ENCODE peak calls at places on chromosomes 11 and 22, in eight cellular contexts. M is HTR-8/SVneo; C is OCI-M1; B is lung; U is Jurkat, Clone E6-1; Q is activated CD4-positive, alpha-beta T cell treated with anti-CD3 and anti-CD28 coated beads, Interleukin-2, amount 50 U/mL, for 48 hours; S is uterus; Z is body of pancreas. L is an unnamed sample.

GRCh38 chr11:46271875-46272815 is 5.3 kb upstream of the CREB3L1 start:
- DNase-seq in Q (no peak), M (no peak), C (no peak), B (no peak), Z (no peak), U (no peak), S (no peak), L (no peak)

GRCh38 chr22:28791841-28792490 is 8.4 kb downstream of the XBP1 start:
- DNase-seq in M (no peak), S (no peak), Z (no peak), U (peak; percentile 80), C (peak; percentile 21), Q (no peak), B (no peak), L (no peak)

GRCh38 chr11:44680982-44681597 is 45.7 kb upstream of the TSPAN18 start:
- DNase-seq in M (peak; percentile 29), C (peak; percentile 6), U (peak; percentile 54), Q (peak; percentile 60), B (no peak), S (no peak), Z (no peak), L (no peak)

GRCh38 chr11:86091566-86091965 is 22.7 kb upstream of the PICALM start:
- DNase-seq in M (no peak), U (no peak), Z (no peak), B (no peak), S (no peak), C (no peak), Q (no peak), L (no peak)

GRCh38 chr11:76579047-76579751 is 91.3 kb downstream of the LRRC32 start:
- DNase-seq in U (no peak), Z (no peak), C (no peak), B (no peak), M (no peak), Q (no peak), S (peak; percentile 63), L (no peak)

GRCh38 chr22:36569999-36570398 is 41.0 kb upstream of the EIF3D start:
- DNase-seq in B (no peak), C (no peak), S (no peak), U (no peak), Q (no peak), M (no peak), Z (no peak), L (no peak)

GRCh38 chr22:31893460-31893859 is 50.9 kb upstream of the YWHAH start:
- DNase-seq in S (no peak), Q (no peak), U (no peak), M (no peak), C (no peak), Z (no peak), B (no peak), L (no peak)

GRCh38 chr22:23478175-23478574 is 101.9 kb downstream of the IGLL1 start:
- DNase-seq in M (no peak), C (peak; percentile 71), Q (no peak), U (peak; percentile 69), B (no peak), S (no peak), Z (no peak), L (no peak)

GRCh38 chr11:119027561-119028345 is 2.9 kb downstream of the SLC37A4 start:
- DNase-seq in M (no peak), C (no peak), Z (peak; percentile 12), B (no peak), Q (no peak), S (no peak), U (no peak), L (no peak)

GRCh38 chr11:76773921-76774361 is 9.2 kb upstream of the TSKU start:
- DNase-seq in C (no peak), B (no peak), S (peak; percentile 79), M (no peak), Z (peak; percentile 59), Q (no peak), U (no peak), L (no peak)

GRCh38 chr11:103326070-103326794 is 217.0 kb downstream of the DYNC2H1 start:
- DNase-seq in C (peak; percentile 76), S (no peak), Z (peak; percentile 26), M (peak; percentile 78), B (peak; percentile 42), Q (peak; percentile 8), U (peak; percentile 69), L (peak; percentile 9)

GRCh38 chr11:70883973-70884688 is 368.2 kb downstream of the SHANK2 start:
- DNase-seq in U (no peak), Q (no peak), M (no peak), S (no peak), B (no peak), Z (no peak), C (no peak), L (no peak)

GRCh38 chr11:64234840-64235379 is 526 bp downstream of the VEGFB start:
- DNase-seq in M (peak; percentile 33), Q (peak; percentile 60), U (no peak), S (no peak), C (peak; percentile 53), B (no peak), Z (peak; percentile 61), L (peak; percentile 77)

GRCh38 chr11:57491371-57492061 is 24.0 kb downstream of the SLC43A1 start:
- DNase-seq in C (peak; percentile 58), Z (peak; percentile 56), U (peak; percentile 32), B (no peak), Q (peak; percentile 72), M (no peak), S (no peak), L (peak; percentile 46)

GRCh38 chr22:19419086-19419463 is 12.5 kb downstream of the HIRA start:
- DNase-seq in U (no peak), M (no peak), C (peak; percentile 99), Q (no peak), S (no peak), B (peak; percentile 33), Z (no peak), L (no peak)